ENCODE peak calls at places on chromosomes 6 and 20, in five cellular contexts. One of them, this sample, is unnamed. For H3K36me3, the result is how much of the 10 kb centered on the place peaks cover.

GRCh38 chr6:30885481-30885998 is 1.2 kb downstream of the DDR1 start:
- DNase-seq in Karpas-422: no peak
- DNase-seq in tibial artery: peak
- DNase-seq in IMR-90: peak
- DNase-seq in right atrium auricular region: no peak
- DNase-seq in this sample: no peak

GRCh38 chr6:79570129-79570801 is 33.0 kb upstream of the LCA5 start:
- DNase-seq in IMR-90: peak
- DNase-seq in Karpas-422: no peak
- DNase-seq in tibial artery: no peak
- DNase-seq in right atrium auricular region: no peak
- DNase-seq in this sample: no peak

GRCh38 chr20:63896136-63896890 is 1.4 kb downstream of the DNAJC5 start:
- DNase-seq in Karpas-422: peak
- DNase-seq in right atrium auricular region: peak
- DNase-seq in tibial artery: peak
- DNase-seq in IMR-90: peak
- DNase-seq in this sample: no peak

GRCh38 chr6:123994168-123994567 is 190.5 kb downstream of the NKAIN2 start:
- DNase-seq in tibial artery: no peak
- DNase-seq in Karpas-422: no peak
- DNase-seq in right atrium auricular region: no peak
- DNase-seq in IMR-90: no peak
- DNase-seq in this sample: no peak

GRCh38 chr6:132931937-132932336 is 117.6 kb downstream of the RPS12 start:
- DNase-seq in Karpas-422: no peak
- DNase-seq in right atrium auricular region: no peak
- DNase-seq in IMR-90: peak
- DNase-seq in tibial artery: no peak
- DNase-seq in this sample: peak

GRCh38 chr6:150266309-150266708 is 102.5 kb upstream of the IYD start:
- DNase-seq in right atrium auricular region: no peak
- DNase-seq in Karpas-422: no peak
- DNase-seq in IMR-90: no peak
- DNase-seq in tibial artery: no peak
- DNase-seq in this sample: no peak

GRCh38 chr6:148760568-148761531 is 14.0 kb downstream of the UST start:
- DNase-seq in right atrium auricular region: no peak
- DNase-seq in tibial artery: peak
- DNase-seq in Karpas-422: peak
- DNase-seq in IMR-90: peak
- DNase-seq in this sample: peak

GRCh38 chr6:24451581-24452041 is 37.8 kb downstream of the GPLD1 start:
- DNase-seq in IMR-90: no peak
- DNase-seq in right atrium auricular region: no peak
- DNase-seq in tibial artery: no peak
- DNase-seq in Karpas-422: no peak
- DNase-seq in this sample: no peak

GRCh38 chr20:1757606-1758507 is 100.3 kb upstream of the SIRPG start:
- DNase-seq in tibial artery: no peak
- DNase-seq in IMR-90: no peak
- DNase-seq in Karpas-422: no peak
- DNase-seq in right atrium auricular region: no peak
- DNase-seq in this sample: no peak

GRCh38 chr6:85453490-85453889 is 3.6 kb downstream of the NT5E start:
- DNase-seq in tibial artery: no peak
- DNase-seq in Karpas-422: no peak
- DNase-seq in IMR-90: no peak
- DNase-seq in right atrium auricular region: no peak
- DNase-seq in this sample: no peak

GRCh38 chr6:139265512-139266190 is 26.1 kb downstream of the TXLNB start:
- DNase-seq in Karpas-422: peak
- DNase-seq in IMR-90: no peak
- DNase-seq in tibial artery: no peak
- DNase-seq in right atrium auricular region: no peak
- DNase-seq in this sample: no peak

GRCh38 chr6:44010411-44011349 is 116.6 kb downstream of the MRPL14 start:
- DNase-seq in IMR-90: peak
- DNase-seq in right atrium auricular region: no peak
- DNase-seq in tibial artery: peak
- DNase-seq in Karpas-422: no peak
- DNase-seq in this sample: peak

GRCh38 chr6:21595265-21595950 is 1.9 kb downstream of the SOX4 start:
- DNase-seq in Karpas-422: peak
- DNase-seq in right atrium auricular region: no peak
- DNase-seq in IMR-90: no peak
- DNase-seq in tibial artery: peak
- DNase-seq in this sample: no peak

GRCh38 chr6:126812651-126813050 is 305.8 kb upstream of the RSPO3 start:
- DNase-seq in tibial artery: no peak
- DNase-seq in right atrium auricular region: no peak
- DNase-seq in Karpas-422: no peak
- DNase-seq in IMR-90: no peak
- DNase-seq in this sample: no peak

GRCh38 chr20:36572701-36573102 is 695 bp upstream of the TGIF2 start:
- DNase-seq in IMR-90: peak
- DNase-seq in tibial artery: no peak
- DNase-seq in right atrium auricular region: no peak
- DNase-seq in Karpas-422: peak
- DNase-seq in this sample: no peak

DNA sequence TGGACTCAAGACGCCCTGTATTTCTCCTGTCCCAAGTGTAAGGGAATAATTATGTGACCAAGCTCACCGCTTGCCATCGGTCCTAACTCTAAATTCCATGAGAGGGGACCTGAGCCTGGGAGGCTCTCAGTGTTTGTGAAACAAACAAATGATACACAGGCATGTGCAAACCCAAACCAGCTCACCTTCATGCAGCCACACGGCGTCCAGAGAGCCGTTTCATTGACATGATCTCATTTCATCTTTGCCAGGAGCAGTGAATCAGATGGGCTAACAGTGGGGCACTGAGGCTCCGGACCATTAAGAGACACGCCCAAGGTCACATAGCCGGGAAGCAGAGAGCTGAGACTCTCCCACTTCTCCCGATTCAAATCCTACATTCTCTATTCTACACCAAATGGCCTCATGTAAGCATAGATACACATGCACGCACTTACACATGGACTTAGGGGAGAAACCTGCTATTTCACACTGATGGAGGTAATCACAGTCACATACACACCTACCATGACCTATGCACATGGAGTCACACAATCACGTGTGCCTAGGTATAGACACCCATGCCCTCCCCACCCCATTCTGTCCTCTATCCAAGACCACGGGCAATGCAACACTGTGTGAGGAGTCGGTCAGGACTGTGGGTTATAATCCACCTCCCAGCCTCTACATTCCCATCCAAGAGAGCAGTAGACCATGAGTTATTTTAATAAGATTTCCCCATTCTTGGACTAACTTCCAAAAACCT is 1.1 kb downstream of the BNIP5 start:
- DNase-seq in IMR-90: no peak
- DNase-seq in Karpas-422: no peak
- DNase-seq in tibial artery: peak
- DNase-seq in right atrium auricular region: no peak
- DNase-seq in this sample: no peak
- H3K4me3 ChIP-seq in IMR-90: no peak
- H3K4me3 ChIP-seq in Karpas-422: no peak
- H3K4me3 ChIP-seq in tibial artery: no peak
- H3K4me3 ChIP-seq in right atrium auricular region: no peak
- H3K4me3 ChIP-seq in this sample: no peak

GRCh38 chr6:158765509-158766068 is 53.6 kb downstream of the EZR start:
- DNase-seq in tibial artery: no peak
- DNase-seq in Karpas-422: no peak
- DNase-seq in IMR-90: no peak
- DNase-seq in right atrium auricular region: no peak
- DNase-seq in this sample: no peak

GRCh38 chr6:158767714-158768113 is 51.5 kb downstream of the EZR start:
- DNase-seq in right atrium auricular region: no peak
- DNase-seq in Karpas-422: no peak
- DNase-seq in tibial artery: no peak
- DNase-seq in IMR-90: no peak
- DNase-seq in this sample: no peak

GRCh38 chr6:158764941-158765340 is 54.2 kb downstream of the EZR start:
- DNase-seq in IMR-90: no peak
- DNase-seq in Karpas-422: no peak
- DNase-seq in right atrium auricular region: no peak
- DNase-seq in tibial artery: no peak
- DNase-seq in this sample: no peak

GRCh38 chr6:158768396-158768795 is 50.8 kb downstream of the EZR start:
- DNase-seq in tibial artery: no peak
- DNase-seq in IMR-90: no peak
- DNase-seq in Karpas-422: no peak
- DNase-seq in right atrium auricular region: no peak
- DNase-seq in this sample: no peak

DNA sequence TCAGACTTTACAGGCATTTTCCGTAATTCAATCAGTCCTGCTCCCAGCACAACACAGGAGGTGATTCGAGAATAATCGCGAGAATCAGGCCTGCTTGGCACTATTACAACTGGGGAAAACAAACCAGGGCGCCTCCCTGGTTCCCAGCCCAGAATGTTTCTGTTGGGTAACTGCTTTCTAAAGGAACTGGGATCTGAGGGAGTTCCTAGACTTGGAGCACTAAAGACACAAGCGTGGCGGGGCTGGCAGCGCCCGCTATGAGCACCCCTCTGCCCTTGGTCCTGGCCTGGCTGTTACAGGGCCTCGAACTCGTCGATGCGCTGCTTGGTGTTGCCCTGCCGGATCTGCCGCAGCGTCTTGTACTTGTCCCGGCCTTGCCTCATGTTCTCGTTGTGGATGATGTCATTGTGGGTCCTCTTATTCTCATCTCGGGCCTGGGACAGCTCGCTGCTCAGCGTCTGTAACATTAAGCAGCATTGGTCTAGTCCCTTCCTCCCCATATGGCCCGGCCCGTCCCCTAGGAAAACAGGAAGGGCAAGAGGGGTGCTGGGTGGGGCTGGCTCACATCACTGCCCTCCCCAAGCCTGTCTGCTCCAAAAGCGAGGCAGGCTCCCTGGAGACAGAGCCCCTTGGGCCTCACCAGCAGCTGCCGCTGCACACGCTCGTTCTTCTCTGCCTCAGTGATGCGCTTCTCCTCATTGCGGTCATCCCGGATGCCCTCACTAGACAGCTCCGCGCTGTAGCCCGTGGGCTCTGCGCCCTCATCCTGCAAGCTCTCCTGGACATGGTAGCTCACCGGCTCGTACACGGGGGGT is 52.3 kb downstream of the EZR start:
- DNase-seq in right atrium auricular region: no peak
- DNase-seq in tibial artery: peak
- DNase-seq in Karpas-422: no peak
- DNase-seq in IMR-90: no peak
- DNase-seq in this sample: no peak
- H3K36me3 ChIP-seq in right atrium auricular region: half or more
- H3K36me3 ChIP-seq in tibial artery: half or more
- H3K36me3 ChIP-seq in Karpas-422: half or more
- H3K36me3 ChIP-seq in IMR-90: half or more
- H3K36me3 ChIP-seq in this sample: half or more

DNA sequence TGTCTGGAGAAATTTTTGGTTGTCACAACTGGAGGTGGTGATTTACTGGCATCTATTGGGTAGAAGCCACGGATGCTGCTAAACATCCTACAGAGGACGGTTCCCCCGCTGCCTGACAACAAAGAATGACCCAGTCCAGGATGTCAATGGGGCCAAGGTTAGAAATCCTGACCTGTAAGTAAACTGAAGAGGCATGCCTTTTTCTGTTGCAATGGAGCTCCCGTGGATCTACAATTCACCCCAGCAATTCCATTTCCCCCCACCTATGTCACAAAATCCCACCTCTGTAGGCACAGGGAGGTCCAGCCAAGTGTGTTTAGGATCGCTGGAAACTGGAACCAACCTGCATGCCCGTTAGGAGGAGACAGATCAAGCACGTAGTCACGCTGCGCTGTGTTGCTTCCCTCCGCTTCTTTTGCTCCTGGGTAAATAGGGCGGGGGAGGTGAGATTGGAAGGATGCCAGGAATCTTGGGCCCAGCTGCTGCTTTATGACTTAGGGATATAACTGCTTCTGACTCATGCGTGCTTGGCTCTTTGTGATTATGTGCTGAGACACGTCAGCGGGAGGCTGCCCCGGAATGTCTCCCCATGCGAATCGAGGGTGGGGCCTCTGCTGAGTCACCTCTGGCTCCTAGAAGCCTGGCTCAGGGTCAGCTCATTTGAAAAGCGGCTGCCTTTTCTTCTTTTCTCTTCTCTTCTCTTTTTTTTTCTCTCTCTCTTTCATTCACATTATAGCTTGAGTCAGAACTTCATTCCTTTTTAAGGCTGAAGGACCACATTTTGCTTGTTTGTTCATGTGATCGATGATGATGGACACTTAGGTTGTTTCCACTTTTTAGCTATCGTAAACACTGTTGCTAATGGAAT is 12.4 kb upstream of the PEDS1 start:
- DNase-seq in right atrium auricular region: peak
- DNase-seq in IMR-90: peak
- DNase-seq in tibial artery: peak
- DNase-seq in Karpas-422: peak
- DNase-seq in this sample: peak
- H3K4me3 ChIP-seq in right atrium auricular region: peak
- H3K4me3 ChIP-seq in IMR-90: peak
- H3K4me3 ChIP-seq in tibial artery: peak
- H3K4me3 ChIP-seq in Karpas-422: peak
- H3K4me3 ChIP-seq in this sample: peak

DNA sequence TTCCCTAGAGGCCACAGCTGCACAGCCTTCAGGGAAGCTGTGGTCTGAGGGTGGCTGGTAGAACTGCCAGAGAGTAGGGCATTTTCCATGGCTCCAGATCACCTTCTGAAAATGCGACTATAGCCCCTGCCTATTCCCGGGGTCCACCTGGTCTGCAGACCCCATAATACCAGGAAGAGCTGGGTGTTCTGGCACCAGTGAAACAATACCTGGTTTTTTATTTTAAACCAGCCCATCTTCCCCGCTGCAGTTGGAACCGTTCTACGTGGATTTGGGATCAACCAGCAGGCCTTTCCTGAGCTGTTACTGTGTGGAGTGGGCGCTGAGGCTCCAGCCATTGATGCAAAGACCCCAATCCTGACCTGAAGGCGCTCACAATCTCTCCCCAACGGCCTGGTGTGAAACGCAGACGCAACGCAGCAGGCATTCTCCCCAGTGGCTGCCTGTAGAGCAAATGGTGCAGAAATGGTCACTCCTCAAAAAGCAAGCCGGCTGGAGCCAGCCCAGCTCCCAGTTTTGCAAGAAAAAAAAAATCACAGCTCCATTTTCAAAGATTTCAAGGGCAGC is 11.2 kb downstream of the NPEPL1 start:
- DNase-seq in IMR-90: no peak
- DNase-seq in tibial artery: no peak
- DNase-seq in Karpas-422: no peak
- DNase-seq in right atrium auricular region: peak
- DNase-seq in this sample: no peak
- H3K36me3 ChIP-seq in IMR-90: under half
- H3K36me3 ChIP-seq in tibial artery: half or more
- H3K36me3 ChIP-seq in Karpas-422: under half
- H3K36me3 ChIP-seq in right atrium auricular region: under half
- H3K36me3 ChIP-seq in this sample: under half

GRCh38 chr6:167094436-167094819 is 28.5 kb upstream of the CCR6 start:
- DNase-seq in IMR-90: no peak
- DNase-seq in tibial artery: no peak
- DNase-seq in right atrium auricular region: no peak
- DNase-seq in Karpas-422: peak
- DNase-seq in this sample: no peak
- H3K4me3 ChIP-seq in IMR-90: no peak
- H3K4me3 ChIP-seq in tibial artery: no peak
- H3K4me3 ChIP-seq in right atrium auricular region: peak
- H3K4me3 ChIP-seq in Karpas-422: no peak
- H3K4me3 ChIP-seq in this sample: no peak

GRCh38 chr20:47221036-47221625 is 135.4 kb downstream of the ZMYND8 start:
- DNase-seq in Karpas-422: peak
- DNase-seq in right atrium auricular region: no peak
- DNase-seq in IMR-90: no peak
- DNase-seq in tibial artery: no peak
- DNase-seq in this sample: no peak
- H3K36me3 ChIP-seq in Karpas-422: half or more
- H3K36me3 ChIP-seq in right atrium auricular region: half or more
- H3K36me3 ChIP-seq in IMR-90: under half
- H3K36me3 ChIP-seq in tibial artery: half or more
- H3K36me3 ChIP-seq in this sample: under half